ENCODE peak calls at places on chromosomes 6 and 20, in ten cellular contexts. One of them, this sample, is unnamed.

GRCh38 chr6:31969712-31970603 is 2.0 kb downstream of the DXO start:
- DNase-seq in Peyer's patch: peak
- DNase-seq in heart right ventricle: no peak
- DNase-seq in CD8-positive, alpha-beta T cell: no peak
- DNase-seq in HepG2: no peak
- DNase-seq in psoas muscle: no peak
- DNase-seq in CD4-positive, alpha-beta T cell: no peak
- DNase-seq in H9: no peak
- DNase-seq in AG04450: no peak
- DNase-seq in fibroblast of lung: peak
- DNase-seq in this sample: no peak

GRCh38 chr6:45690846-45691245 is 313.1 kb upstream of the SUPT3H start:
- DNase-seq in Peyer's patch: no peak
- DNase-seq in heart right ventricle: no peak
- DNase-seq in CD8-positive, alpha-beta T cell: no peak
- DNase-seq in HepG2: no peak
- DNase-seq in psoas muscle: no peak
- DNase-seq in CD4-positive, alpha-beta T cell: no peak
- DNase-seq in H9: no peak
- DNase-seq in AG04450: no peak
- DNase-seq in fibroblast of lung: no peak
- DNase-seq in this sample: no peak

GRCh38 chr20:57772349-57772964 is 62.6 kb upstream of the PMEPA1 start:
- DNase-seq in Peyer's patch: no peak
- DNase-seq in heart right ventricle: no peak
- DNase-seq in CD8-positive, alpha-beta T cell: no peak
- DNase-seq in HepG2: no peak
- DNase-seq in psoas muscle: no peak
- DNase-seq in CD4-positive, alpha-beta T cell: peak
- DNase-seq in H9: peak
- DNase-seq in AG04450: peak
- DNase-seq in fibroblast of lung: peak
- DNase-seq in this sample: peak

GRCh38 chr6:106886922-106887797 is 87.4 kb downstream of the CD24 start:
- DNase-seq in Peyer's patch: no peak
- DNase-seq in heart right ventricle: no peak
- DNase-seq in CD8-positive, alpha-beta T cell: no peak
- DNase-seq in HepG2: peak
- DNase-seq in psoas muscle: no peak
- DNase-seq in CD4-positive, alpha-beta T cell: no peak
- DNase-seq in H9: no peak
- DNase-seq in AG04450: no peak
- DNase-seq in fibroblast of lung: no peak
- DNase-seq in this sample: no peak

GRCh38 chr20:53839423-53840176 is 230.8 kb downstream of the BCAS1 start:
- DNase-seq in Peyer's patch: peak
- DNase-seq in heart right ventricle: peak
- DNase-seq in CD8-positive, alpha-beta T cell: peak
- DNase-seq in HepG2: no peak
- DNase-seq in psoas muscle: no peak
- DNase-seq in CD4-positive, alpha-beta T cell: peak
- DNase-seq in H9: no peak
- DNase-seq in AG04450: no peak
- DNase-seq in fibroblast of lung: no peak
- DNase-seq in this sample: peak

GRCh38 chr6:3517350-3517749 is 60.5 kb upstream of the SLC22A23 start:
- DNase-seq in Peyer's patch: no peak
- DNase-seq in heart right ventricle: no peak
- DNase-seq in CD8-positive, alpha-beta T cell: no peak
- DNase-seq in HepG2: no peak
- DNase-seq in psoas muscle: no peak
- DNase-seq in CD4-positive, alpha-beta T cell: no peak
- DNase-seq in H9: no peak
- DNase-seq in AG04450: peak
- DNase-seq in fibroblast of lung: peak
- DNase-seq in this sample: no peak

GRCh38 chr6:96032646-96033045 is 16.9 kb downstream of the FUT9 start:
- DNase-seq in Peyer's patch: no peak
- DNase-seq in heart right ventricle: no peak
- DNase-seq in CD8-positive, alpha-beta T cell: no peak
- DNase-seq in HepG2: no peak
- DNase-seq in psoas muscle: no peak
- DNase-seq in CD4-positive, alpha-beta T cell: no peak
- DNase-seq in H9: no peak
- DNase-seq in AG04450: no peak
- DNase-seq in fibroblast of lung: no peak
- DNase-seq in this sample: no peak

GRCh38 chr6:90375681-90376439 is 79.2 kb upstream of the BACH2 start:
- DNase-seq in Peyer's patch: no peak
- DNase-seq in heart right ventricle: no peak
- DNase-seq in CD8-positive, alpha-beta T cell: no peak
- DNase-seq in HepG2: no peak
- DNase-seq in psoas muscle: no peak
- DNase-seq in CD4-positive, alpha-beta T cell: no peak
- DNase-seq in H9: no peak
- DNase-seq in AG04450: peak
- DNase-seq in fibroblast of lung: peak
- DNase-seq in this sample: no peak

GRCh38 chr6:11396860-11397259 is 140.7 kb upstream of the TMEM170B start:
- DNase-seq in Peyer's patch: no peak
- DNase-seq in heart right ventricle: no peak
- DNase-seq in CD8-positive, alpha-beta T cell: no peak
- DNase-seq in HepG2: no peak
- DNase-seq in psoas muscle: no peak
- DNase-seq in CD4-positive, alpha-beta T cell: no peak
- DNase-seq in H9: no peak
- DNase-seq in AG04450: no peak
- DNase-seq in fibroblast of lung: no peak
- DNase-seq in this sample: no peak

GRCh38 chr6:170080828-170081368 is 210.0 kb downstream of the DLL1 start:
- DNase-seq in Peyer's patch: peak
- DNase-seq in heart right ventricle: no peak
- DNase-seq in CD8-positive, alpha-beta T cell: peak
- DNase-seq in HepG2: no peak
- DNase-seq in psoas muscle: no peak
- DNase-seq in CD4-positive, alpha-beta T cell: no peak
- DNase-seq in H9: peak
- DNase-seq in AG04450: no peak
- DNase-seq in fibroblast of lung: no peak
- DNase-seq in this sample: no peak

GRCh38 chr6:24856954-24857670 is 58.4 kb upstream of the ARMH2 start:
- DNase-seq in Peyer's patch: no peak
- DNase-seq in heart right ventricle: no peak
- DNase-seq in CD8-positive, alpha-beta T cell: no peak
- DNase-seq in HepG2: no peak
- DNase-seq in psoas muscle: no peak
- DNase-seq in CD4-positive, alpha-beta T cell: no peak
- DNase-seq in H9: no peak
- DNase-seq in AG04450: no peak
- DNase-seq in fibroblast of lung: no peak
- DNase-seq in this sample: no peak
- H3K27ac ChIP-seq in Peyer's patch: no peak
- H3K27ac ChIP-seq in heart right ventricle: peak
- H3K27ac ChIP-seq in CD8-positive, alpha-beta T cell: peak
- H3K27ac ChIP-seq in HepG2: no peak
- H3K27ac ChIP-seq in psoas muscle: no peak
- H3K27ac ChIP-seq in CD4-positive, alpha-beta T cell: peak
- H3K27ac ChIP-seq in H9: no peak
- H3K27ac ChIP-seq in AG04450: no peak
- H3K27ac ChIP-seq in fibroblast of lung: no peak
- H3K27ac ChIP-seq in this sample: no peak

GRCh38 chr20:55386686-55387085 is 618.6 kb downstream of the CBLN4 start:
- DNase-seq in Peyer's patch: no peak
- DNase-seq in heart right ventricle: no peak
- DNase-seq in CD8-positive, alpha-beta T cell: no peak
- DNase-seq in HepG2: no peak
- DNase-seq in psoas muscle: no peak
- DNase-seq in CD4-positive, alpha-beta T cell: no peak
- DNase-seq in H9: no peak
- DNase-seq in AG04450: no peak
- DNase-seq in fibroblast of lung: peak
- DNase-seq in this sample: no peak
- H3K27ac ChIP-seq in Peyer's patch: no peak
- H3K27ac ChIP-seq in heart right ventricle: no peak
- H3K27ac ChIP-seq in CD8-positive, alpha-beta T cell: no peak
- H3K27ac ChIP-seq in HepG2: no peak
- H3K27ac ChIP-seq in psoas muscle: no peak
- H3K27ac ChIP-seq in CD4-positive, alpha-beta T cell: no peak
- H3K27ac ChIP-seq in H9: no peak
- H3K27ac ChIP-seq in AG04450: no peak
- H3K27ac ChIP-seq in fibroblast of lung: no peak
- H3K27ac ChIP-seq in this sample: no peak

GRCh38 chr20:11980263-11980662 is 62.6 kb downstream of the BTBD3 start:
- DNase-seq in Peyer's patch: no peak
- DNase-seq in heart right ventricle: no peak
- DNase-seq in CD8-positive, alpha-beta T cell: no peak
- DNase-seq in HepG2: no peak
- DNase-seq in psoas muscle: no peak
- DNase-seq in CD4-positive, alpha-beta T cell: no peak
- DNase-seq in H9: no peak
- DNase-seq in AG04450: no peak
- DNase-seq in fibroblast of lung: no peak
- DNase-seq in this sample: no peak

GRCh38 chr20:11982289-11982957 is 64.7 kb downstream of the BTBD3 start:
- DNase-seq in Peyer's patch: no peak
- DNase-seq in heart right ventricle: no peak
- DNase-seq in CD8-positive, alpha-beta T cell: no peak
- DNase-seq in HepG2: peak
- DNase-seq in psoas muscle: no peak
- DNase-seq in CD4-positive, alpha-beta T cell: no peak
- DNase-seq in H9: no peak
- DNase-seq in AG04450: no peak
- DNase-seq in fibroblast of lung: no peak
- DNase-seq in this sample: no peak

GRCh38 chr20:11979306-11980128 is 61.8 kb downstream of the BTBD3 start:
- DNase-seq in Peyer's patch: no peak
- DNase-seq in heart right ventricle: no peak
- DNase-seq in CD8-positive, alpha-beta T cell: no peak
- DNase-seq in HepG2: no peak
- DNase-seq in psoas muscle: no peak
- DNase-seq in CD4-positive, alpha-beta T cell: no peak
- DNase-seq in H9: no peak
- DNase-seq in AG04450: no peak
- DNase-seq in fibroblast of lung: no peak
- DNase-seq in this sample: no peak

GRCh38 chr20:11981366-11981947 is 63.8 kb downstream of the BTBD3 start:
- DNase-seq in Peyer's patch: no peak
- DNase-seq in heart right ventricle: no peak
- DNase-seq in CD8-positive, alpha-beta T cell: no peak
- DNase-seq in HepG2: no peak
- DNase-seq in psoas muscle: no peak
- DNase-seq in CD4-positive, alpha-beta T cell: no peak
- DNase-seq in H9: no peak
- DNase-seq in AG04450: no peak
- DNase-seq in fibroblast of lung: no peak
- DNase-seq in this sample: no peak

GRCh38 chr20:11982958-11983470 is 65.3 kb downstream of the BTBD3 start:
- DNase-seq in Peyer's patch: no peak
- DNase-seq in heart right ventricle: no peak
- DNase-seq in CD8-positive, alpha-beta T cell: no peak
- DNase-seq in HepG2: peak
- DNase-seq in psoas muscle: no peak
- DNase-seq in CD4-positive, alpha-beta T cell: no peak
- DNase-seq in H9: no peak
- DNase-seq in AG04450: no peak
- DNase-seq in fibroblast of lung: no peak
- DNase-seq in this sample: no peak
- H3K27ac ChIP-seq in Peyer's patch: no peak
- H3K27ac ChIP-seq in heart right ventricle: no peak
- H3K27ac ChIP-seq in CD8-positive, alpha-beta T cell: no peak
- H3K27ac ChIP-seq in HepG2: no peak
- H3K27ac ChIP-seq in psoas muscle: no peak
- H3K27ac ChIP-seq in CD4-positive, alpha-beta T cell: no peak
- H3K27ac ChIP-seq in H9: no peak
- H3K27ac ChIP-seq in AG04450: no peak
- H3K27ac ChIP-seq in fibroblast of lung: no peak
- H3K27ac ChIP-seq in this sample: no peak

DNA sequence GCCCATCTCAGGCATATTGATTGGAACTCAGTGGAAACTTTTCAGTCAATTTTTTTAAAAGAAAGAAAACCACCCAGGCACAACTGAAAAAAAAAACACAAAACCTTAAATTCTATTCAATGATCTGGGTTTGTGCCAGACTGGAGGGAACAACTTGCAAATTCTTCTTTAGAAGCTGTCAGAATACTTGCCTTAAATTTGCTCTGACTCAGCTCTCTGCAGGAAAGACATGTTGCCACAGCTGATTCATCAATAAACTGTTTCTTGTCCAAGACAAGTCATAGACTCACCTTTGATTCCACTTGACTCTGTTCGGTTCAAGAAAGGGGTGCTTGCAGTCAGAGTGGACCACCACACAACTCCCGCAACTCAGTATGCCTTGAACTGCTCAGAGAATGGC is 117.8 kb upstream of the F13A1 start:
- DNase-seq in Peyer's patch: no peak
- DNase-seq in heart right ventricle: no peak
- DNase-seq in CD8-positive, alpha-beta T cell: no peak
- DNase-seq in HepG2: no peak
- DNase-seq in psoas muscle: no peak
- DNase-seq in CD4-positive, alpha-beta T cell: no peak
- DNase-seq in H9: no peak
- DNase-seq in AG04450: no peak
- DNase-seq in fibroblast of lung: no peak
- DNase-seq in this sample: no peak
- H3K27ac ChIP-seq in Peyer's patch: no peak
- H3K27ac ChIP-seq in heart right ventricle: no peak
- H3K27ac ChIP-seq in CD8-positive, alpha-beta T cell: no peak
- H3K27ac ChIP-seq in HepG2: no peak
- H3K27ac ChIP-seq in psoas muscle: no peak
- H3K27ac ChIP-seq in CD4-positive, alpha-beta T cell: no peak
- H3K27ac ChIP-seq in H9: no peak
- H3K27ac ChIP-seq in AG04450: no peak
- H3K27ac ChIP-seq in fibroblast of lung: no peak
- H3K27ac ChIP-seq in this sample: no peak

This sample was measured in CD8-positive, alpha-beta memory T cell.